ENCODE peak calls at places on chromosomes 11 and 22, in nine cellular contexts. One of them, this sample, is unnamed.
A peak's percentile ranks its signal among the peaks of the same experiment; 100 is the strongest.

GRCh38 chr22:20026996-20027601 is 6.2 kb downstream of the TANGO2 start:
- DNase-seq in NCI-H2029 treated with DMSO at 0.1 percent for 48 hours: no peak
- DNase-seq in WTC11: no peak
- DNase-seq in activated CD8-positive, alpha-beta memory T cell treated with anti-CD3 and anti-CD28 coated beads for 4 hours: no peak
- DNase-seq in HFF-Myc: no peak
- DNase-seq in stomach: no peak
- DNase-seq in fibroblast of pulmonary artery: no peak
- DNase-seq in substantia nigra: no peak
- DNase-seq in A549: no peak
- DNase-seq in this sample: no peak

GRCh38 chr22:24146190-24146616 is 35.1 kb upstream of the SUSD2 start:
- DNase-seq in A549: peak; percentile 53
- DNase-seq in HFF-Myc: no peak
- DNase-seq in stomach: peak; percentile 58
- DNase-seq in substantia nigra: peak; percentile 14
- DNase-seq in NCI-H2029 treated with DMSO at 0.1 percent for 48 hours: peak; percentile 60
- DNase-seq in fibroblast of pulmonary artery: peak; percentile 75
- DNase-seq in WTC11: peak; percentile 66
- DNase-seq in activated CD8-positive, alpha-beta memory T cell treated with anti-CD3 and anti-CD28 coated beads for 4 hours: no peak
- DNase-seq in this sample: peak; percentile 40

GRCh38 chr22:46792061-46792796 is 29.8 kb downstream of the TBC1D22A start:
- DNase-seq in activated CD8-positive, alpha-beta memory T cell treated with anti-CD3 and anti-CD28 coated beads for 4 hours: no peak
- DNase-seq in fibroblast of pulmonary artery: no peak
- DNase-seq in HFF-Myc: no peak
- DNase-seq in stomach: no peak
- DNase-seq in A549: no peak
- DNase-seq in substantia nigra: no peak
- DNase-seq in NCI-H2029 treated with DMSO at 0.1 percent for 48 hours: no peak
- DNase-seq in WTC11: no peak
- DNase-seq in this sample: no peak

GRCh38 chr11:123260511-123261211 is 65.6 kb upstream of the CLMP start:
- DNase-seq in substantia nigra: no peak
- DNase-seq in NCI-H2029 treated with DMSO at 0.1 percent for 48 hours: no peak
- DNase-seq in stomach: no peak
- DNase-seq in fibroblast of pulmonary artery: peak; percentile 39
- DNase-seq in activated CD8-positive, alpha-beta memory T cell treated with anti-CD3 and anti-CD28 coated beads for 4 hours: no peak
- DNase-seq in WTC11: no peak
- DNase-seq in HFF-Myc: no peak
- DNase-seq in A549: no peak
- DNase-seq in this sample: no peak

GRCh38 chr11:115869780-115870431 is 365.7 kb upstream of the CADM1 start:
- DNase-seq in stomach: no peak
- DNase-seq in WTC11: peak; percentile 67
- DNase-seq in substantia nigra: no peak
- DNase-seq in activated CD8-positive, alpha-beta memory T cell treated with anti-CD3 and anti-CD28 coated beads for 4 hours: no peak
- DNase-seq in A549: peak; percentile 7
- DNase-seq in fibroblast of pulmonary artery: peak; percentile 3
- DNase-seq in HFF-Myc: no peak
- DNase-seq in NCI-H2029 treated with DMSO at 0.1 percent for 48 hours: no peak
- DNase-seq in this sample: peak; percentile 28

GRCh38 chr11:75498556-75499255 is 27.0 kb downstream of the GDPD5 start:
- DNase-seq in A549: peak; percentile 16
- DNase-seq in WTC11: no peak
- DNase-seq in activated CD8-positive, alpha-beta memory T cell treated with anti-CD3 and anti-CD28 coated beads for 4 hours: no peak
- DNase-seq in HFF-Myc: no peak
- DNase-seq in NCI-H2029 treated with DMSO at 0.1 percent for 48 hours: no peak
- DNase-seq in substantia nigra: no peak
- DNase-seq in fibroblast of pulmonary artery: no peak
- DNase-seq in stomach: no peak
- DNase-seq in this sample: no peak

GRCh38 chr22:23389271-23390071 is 190.6 kb downstream of the IGLL1 start:
- DNase-seq in activated CD8-positive, alpha-beta memory T cell treated with anti-CD3 and anti-CD28 coated beads for 4 hours: no peak
- DNase-seq in NCI-H2029 treated with DMSO at 0.1 percent for 48 hours: no peak
- DNase-seq in stomach: no peak
- DNase-seq in substantia nigra: no peak
- DNase-seq in A549: no peak
- DNase-seq in WTC11: peak; percentile 23
- DNase-seq in HFF-Myc: no peak
- DNase-seq in fibroblast of pulmonary artery: no peak
- DNase-seq in this sample: no peak

GRCh38 chr22:20550851-20551744 is 43.7 kb downstream of the MED15 start:
- DNase-seq in NCI-H2029 treated with DMSO at 0.1 percent for 48 hours: no peak
- DNase-seq in HFF-Myc: no peak
- DNase-seq in WTC11: peak; percentile 25
- DNase-seq in activated CD8-positive, alpha-beta memory T cell treated with anti-CD3 and anti-CD28 coated beads for 4 hours: no peak
- DNase-seq in A549: no peak
- DNase-seq in substantia nigra: peak; percentile 34
- DNase-seq in stomach: no peak
- DNase-seq in fibroblast of pulmonary artery: peak; percentile 78
- DNase-seq in this sample: peak; percentile 76

GRCh38 chr11:44033856-44034255 is 13.9 kb upstream of the ACCSL start:
- DNase-seq in stomach: no peak
- DNase-seq in A549: no peak
- DNase-seq in fibroblast of pulmonary artery: no peak
- DNase-seq in HFF-Myc: no peak
- DNase-seq in NCI-H2029 treated with DMSO at 0.1 percent for 48 hours: no peak
- DNase-seq in WTC11: no peak
- DNase-seq in activated CD8-positive, alpha-beta memory T cell treated with anti-CD3 and anti-CD28 coated beads for 4 hours: no peak
- DNase-seq in substantia nigra: no peak
- DNase-seq in this sample: no peak

GRCh38 chr11:126317681-126318641 is 14.1 kb downstream of the DCPS start:
- DNase-seq in WTC11: no peak
- DNase-seq in substantia nigra: peak; percentile 45
- DNase-seq in A549: no peak
- DNase-seq in fibroblast of pulmonary artery: peak; percentile 71
- DNase-seq in stomach: no peak
- DNase-seq in activated CD8-positive, alpha-beta memory T cell treated with anti-CD3 and anti-CD28 coated beads for 4 hours: no peak
- DNase-seq in HFF-Myc: peak; percentile 65
- DNase-seq in NCI-H2029 treated with DMSO at 0.1 percent for 48 hours: no peak
- DNase-seq in this sample: no peak

GRCh38 chr11:28679795-28680194 is 571.6 kb downstream of the METTL15 start:
- DNase-seq in NCI-H2029 treated with DMSO at 0.1 percent for 48 hours: no peak
- DNase-seq in A549: no peak
- DNase-seq in substantia nigra: no peak
- DNase-seq in HFF-Myc: no peak
- DNase-seq in stomach: no peak
- DNase-seq in WTC11: no peak
- DNase-seq in fibroblast of pulmonary artery: peak; percentile 65
- DNase-seq in activated CD8-positive, alpha-beta memory T cell treated with anti-CD3 and anti-CD28 coated beads for 4 hours: no peak
- DNase-seq in this sample: no peak

This sample was measured in COLO829.